ENCODE peak calls at places on chromosomes 6 and 20, in four cellular contexts. S, O, R and A are unnamed samples.

GRCh38 chr20:41046716-41047115 is 18.1 kb downstream of the TOP1 start:
- DNase-seq in O (no peak), S (peak), R (no peak), A (peak)

GRCh38 chr6:88588938-88589337 is 374.5 kb downstream of the RNGTT start:
- DNase-seq in S (no peak), O (no peak), R (no peak), A (no peak)

GRCh38 chr20:60080401-60080800 is 122.2 kb downstream of the CDH26 start:
- DNase-seq in S (no peak), R (no peak), O (no peak), A (no peak)

GRCh38 chr20:20259534-20259933 is 108.4 kb upstream of the INSM1 start:
- DNase-seq in S (no peak), O (no peak), R (no peak), A (peak)

GRCh38 chr6:109242029-109242428 is 140.2 kb downstream of the CD164 start:
- DNase-seq in R (no peak), S (no peak), O (no peak), A (no peak)

GRCh38 chr6:147925826-147926225 is 416.8 kb upstream of the SASH1 start:
- DNase-seq in O (no peak), S (no peak), R (no peak), A (no peak)

GRCh38 chr6:89763550-89763949 is 56.0 kb downstream of the MDN1 start:
- DNase-seq in R (no peak), S (peak), O (peak), A (peak)

GRCh38 chr20:47272893-47273590 is 83.5 kb downstream of the ZMYND8 start:
- DNase-seq in R (peak), O (peak), S (peak), A (peak)

GRCh38 chr6:154292855-154293519 is 63.6 kb downstream of the IPCEF1 start:
- DNase-seq in R (no peak), O (peak), S (peak), A (peak)

GRCh38 chr6:43953256-43953655 is 174.0 kb downstream of the MRPL14 start:
- DNase-seq in S (no peak), O (no peak), R (no peak), A (no peak)

GRCh38 chr6:166370489-166370888 is 12.3 kb downstream of the MPC1 start:
- DNase-seq in S (no peak), R (no peak), O (no peak), A (no peak)

GRCh38 chr6:111951439-111952140 is 78.3 kb upstream of the FYN start:
- DNase-seq in O (no peak), S (no peak), R (no peak), A (no peak)

GRCh38 chr20:13510837-13511488 is 127.8 kb downstream of the TASP1 start:
- DNase-seq in O (no peak), S (no peak), R (no peak), A (peak)

GRCh38 chr6:3808189-3808588 is 41.0 kb upstream of the FAM50B start:
- DNase-seq in R (no peak), S (no peak), O (no peak), A (no peak)

GRCh38 chr6:57342148-57342669 is 24.8 kb downstream of the PRIM2 start:
- DNase-seq in S (no peak), O (no peak), R (no peak), A (no peak)

GRCh38 chr6:22642254-22642653 is 72.9 kb downstream of the HDGFL1 start:
- DNase-seq in O (peak), S (peak), R (no peak), A (peak)

GRCh38 chr6:95083506-95083905 is 493.8 kb upstream of the MANEA start:
- DNase-seq in S (no peak), O (no peak), R (no peak), A (no peak)